ENCODE peak calls at places on chromosomes 2 and 18, in eight cellular contexts. S is IMR-90, T is A549, H is body of pancreas, A is ovary, Q is thyroid gland, K is adrenal gland, L is tibial nerve. G is an unnamed sample.

GRCh38 chr2:187499941-187500532 is 52.0 kb upstream of the CALCRL start:
- DNase-seq in S (peak; percentile 66), T (peak; percentile 19), H (peak; percentile 61), A (peak; percentile 61), Q (peak; percentile 62), K (peak; percentile 69), L (peak; percentile 37), G (no peak)

GRCh38 chr2:21118302-21118920 is 5.4 kb upstream of the TDRD15 start:
- DNase-seq in S (peak; percentile 14), T (peak; percentile 18), H (no peak), A (no peak), Q (no peak), K (peak; percentile 37), L (peak; percentile 19), G (no peak)

GRCh38 chr2:104889261-104890091 is 35.6 kb downstream of the POU3F3 start:
- DNase-seq in S (no peak), T (no peak), H (no peak), A (no peak), Q (no peak), K (no peak), L (no peak), G (no peak)

GRCh38 chr2:137964066-137964858 is at the start of gene HNMT:
- DNase-seq in S (peak; percentile 55), T (peak; percentile 7), H (peak; percentile 44), A (peak; percentile 55), Q (peak; percentile 6), K (peak; percentile 33), L (no peak), G (peak; percentile 14)

GRCh38 chr2:207202645-207203044 is 36.9 kb upstream of the KLF7 start:
- DNase-seq in S (peak; percentile 53), T (no peak), H (no peak), A (no peak), Q (no peak), K (no peak), L (no peak), G (no peak)

GRCh38 chr2:43391877-43392214 is 165.4 kb upstream of the ZFP36L2 start:
- DNase-seq in S (peak; percentile 64), T (no peak), H (no peak), A (no peak), Q (no peak), K (no peak), L (no peak), G (no peak)

GRCh38 chr2:72892506-72893173 is 5.4 kb downstream of the SPR start:
- DNase-seq in S (peak; percentile 70), T (peak; percentile 80), H (peak; percentile 82), A (peak; percentile 75), Q (peak; percentile 73), K (peak; percentile 80), L (peak; percentile 34), G (peak; percentile 81)

GRCh38 chr2:85390941-85391669 is 19.1 kb downstream of the CAPG start:
- DNase-seq in S (peak; percentile 23), T (peak; percentile 85), H (peak; percentile 61), A (peak; percentile 64), Q (peak; percentile 69), K (peak; percentile 47), L (no peak), G (peak; percentile 45)

GRCh38 chr2:55014962-55015939 is 35.0 kb downstream of the RTN4 start:
- DNase-seq in S (peak; percentile 65), T (peak; percentile 71), H (peak; percentile 74), A (no peak), Q (peak; percentile 57), K (peak; percentile 62), L (no peak), G (peak; percentile 40)

GRCh38 chr2:101675512-101675911 is 22.0 kb upstream of the MAP4K4 start:
- DNase-seq in S (no peak), T (no peak), H (no peak), A (no peak), Q (no peak), K (no peak), L (no peak), G (no peak)

GRCh38 chr2:136874258-136874657 is 108.9 kb downstream of the THSD7B start:
- DNase-seq in S (no peak), T (no peak), H (no peak), A (no peak), Q (no peak), K (no peak), L (no peak), G (no peak)

GRCh38 chr2:30433902-30434301 is 13.1 kb upstream of the LCLAT1 start:
- DNase-seq in S (no peak), T (no peak), H (no peak), A (no peak), Q (no peak), K (no peak), L (no peak), G (no peak)

GRCh38 chr2:98558852-98559530 is 49.3 kb downstream of the COA5 start:
- DNase-seq in S (peak; percentile 7), T (no peak), H (no peak), A (no peak), Q (no peak), K (no peak), L (no peak), G (no peak)

GRCh38 chr2:119230219-119230618 is 6.6 kb downstream of the STEAP3 start:
- DNase-seq in S (no peak), T (no peak), H (no peak), A (no peak), Q (no peak), K (no peak), L (no peak), G (no peak)

GRCh38 chr2:199602271-199602895 is 144.6 kb upstream of the SATB2 start:
- DNase-seq in S (no peak), T (peak; percentile 6), H (no peak), A (no peak), Q (peak; percentile 1), K (no peak), L (no peak), G (no peak)

GRCh38 chr2:178069551-178069950 is 3.0 kb downstream of the PDE11A start:
- DNase-seq in S (no peak), T (no peak), H (no peak), A (no peak), Q (no peak), K (no peak), L (no peak), G (no peak)

GRCh38 chr2:209998596-209998995 is 3.8 kb upstream of the RPE start:
- DNase-seq in S (no peak), T (no peak), H (no peak), A (no peak), Q (no peak), K (no peak), L (no peak), G (no peak)

GRCh38 chr2:20350105-20350712 is 435 bp downstream of the PUM2 start:
- DNase-seq in S (no peak), T (peak; percentile 41), H (peak; percentile 40), A (peak; percentile 76), Q (peak; percentile 56), K (no peak), L (no peak), G (peak; percentile 47)

GRCh38 chr2:174218773-174219172 is 29.6 kb downstream of the OLA1 start:
- DNase-seq in S (no peak), T (no peak), H (no peak), A (no peak), Q (no peak), K (no peak), L (no peak), G (no peak)

GRCh38 chr2:50953021-50953420 is 78.9 kb downstream of the NRXN1 start:
- DNase-seq in S (peak; percentile 68), T (no peak), H (no peak), A (no peak), Q (no peak), K (no peak), L (no peak), G (no peak)

DNA sequence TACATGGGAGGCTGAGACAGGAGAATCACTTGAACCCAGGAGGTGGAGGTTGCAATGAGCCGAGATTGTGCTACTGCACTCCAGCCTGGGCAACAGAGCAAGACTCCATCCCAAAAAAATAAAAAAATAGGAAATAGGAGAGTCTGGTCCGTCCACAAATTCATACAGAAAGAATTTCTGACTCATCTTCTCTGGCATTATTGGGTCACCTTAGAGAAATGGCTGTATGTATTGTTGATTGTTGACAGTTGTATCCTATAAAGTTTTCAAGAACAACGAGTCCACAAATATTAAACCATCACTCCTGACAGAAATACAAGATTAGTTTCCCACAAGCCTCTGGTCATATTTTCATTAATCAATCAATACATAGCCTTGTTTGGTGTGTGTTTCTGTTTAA is 20.4 kb downstream of the RBM43 start:
- DNase-seq in S (peak; percentile 36), T (no peak), H (no peak), A (no peak), Q (no peak), K (no peak), L (no peak), G (no peak)
- H3K27ac ChIP-seq in S (no peak overlapping the region), T (no peak overlapping the region), H (no peak overlapping the region), A (no peak overlapping the region), Q (no peak overlapping the region), K (no peak overlapping the region), L (no peak overlapping the region), G (no peak overlapping the region)

GRCh38 chr2:28594369-28595108 is 98.7 kb downstream of the PLB1 start:
- DNase-seq in S (peak; percentile 82), T (peak; percentile 90), H (peak; percentile 93), A (peak; percentile 92), Q (peak; percentile 96), K (peak; percentile 94), L (peak; percentile 92), G (peak; percentile 93)
- TF ChIP-seq POLR2A in S (no peak), T (no peak), H (peak; percentile 54), A (no peak), Q (peak; percentile 8), K (peak; percentile 10), L (no peak), G (peak; percentile 33)

DNA sequence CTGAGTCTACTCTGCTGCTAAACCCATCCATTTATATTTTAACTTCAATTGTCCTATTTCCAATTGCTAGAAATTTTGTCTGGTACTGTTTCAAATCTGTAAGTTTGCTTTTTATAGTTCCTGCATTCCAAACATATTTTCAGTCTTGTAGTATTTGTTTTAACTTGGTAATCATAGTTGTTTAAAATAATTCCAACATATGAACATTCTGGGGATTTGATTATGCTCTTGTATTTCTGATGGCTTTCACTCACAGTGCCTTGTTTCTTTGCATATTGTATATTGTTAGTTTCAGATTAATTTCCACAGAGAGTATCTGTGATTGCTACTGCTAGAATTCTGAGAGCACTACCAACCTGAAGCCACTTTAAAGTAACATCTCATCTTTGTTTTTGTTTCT is 202.4 kb downstream of the ETAA1 start:
- DNase-seq in S (peak; percentile 27), T (no peak), H (no peak), A (no peak), Q (no peak), K (no peak), L (no peak), G (no peak)
- H3K27ac ChIP-seq in S (no peak overlapping the region), T (peak overlapping the region; percentile 62), H (no peak overlapping the region), A (no peak overlapping the region), Q (no peak overlapping the region), K (no peak overlapping the region), L (no peak overlapping the region), G (no peak overlapping the region)

DNA sequence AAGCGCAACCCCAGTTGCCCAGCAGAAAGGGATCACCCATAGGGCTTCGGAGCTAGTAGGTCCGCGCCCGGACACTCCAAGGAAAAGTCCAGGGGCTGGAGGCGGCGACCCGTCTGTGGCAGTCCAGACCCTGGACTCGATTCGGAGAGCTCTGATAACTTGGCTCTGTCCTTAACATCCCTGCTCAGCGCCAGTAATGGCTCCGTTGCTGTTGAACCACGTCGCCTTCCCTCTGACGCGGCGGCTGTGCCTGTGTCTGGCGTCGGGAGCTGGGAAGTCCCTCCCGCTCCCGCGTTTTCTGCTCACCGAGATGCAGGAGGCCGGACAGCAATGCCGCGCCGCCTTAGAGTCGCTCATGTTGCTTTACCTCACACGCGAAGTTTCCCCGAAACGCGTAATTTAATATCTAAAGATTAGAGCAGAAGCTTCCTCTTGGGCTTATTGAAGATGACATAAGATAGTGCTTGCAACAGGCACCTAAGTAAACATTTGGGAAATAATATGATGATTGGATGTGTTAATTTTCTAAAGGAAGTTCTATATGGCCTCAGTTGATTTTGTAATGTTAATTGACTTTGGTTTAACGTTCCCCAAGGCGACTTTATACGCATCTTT is 1.3 kb upstream of the ZBTB14 start:
- DNase-seq in S (peak; percentile 85), T (peak; percentile 38), H (peak; percentile 81), A (peak; percentile 83), Q (peak; percentile 78), K (peak; percentile 91), L (peak; percentile 64), G (peak; percentile 87)
- TF ChIP-seq POLR2A in S (no peak), T (peak; percentile 43), H (peak; percentile 86), A (no peak), Q (no peak), K (peak; percentile 50), L (no peak), G (no peak)